ENCODE peak calls at places on chromosomes 1 and 21, in eight cellular contexts. N, V, X, M, Y, Z, A and R are unnamed samples.

GRCh38 chr1:47137925-47138615 is 829 bp downstream of the CYP4A22 start:
- DNase-seq in N (no peak), V (no peak), X (no peak), M (no peak), Y (no peak), Z (no peak), A (no peak), R (no peak)

GRCh38 chr1:20589331-20590312 is 725 bp downstream of the CDA start:
- DNase-seq in N (no peak), V (no peak), X (peak), M (no peak), Y (no peak), Z (no peak), A (peak), R (no peak)

GRCh38 chr1:64194168-64195088 is 9.0 kb upstream of the UBE2U start:
- DNase-seq in N (no peak), V (no peak), X (no peak), M (no peak), Y (no peak), Z (no peak), A (no peak), R (no peak)

GRCh38 chr1:29901618-29902017 is 665.3 kb downstream of the PTPRU start:
- DNase-seq in N (no peak), V (no peak), X (no peak), M (no peak), Y (no peak), Z (no peak), A (no peak), R (no peak)

GRCh38 chr1:206685256-206685748 is 597 bp downstream of the MAPKAPK2 start:
- DNase-seq in N (no peak), V (no peak), X (peak), M (peak), Y (peak), Z (no peak), A (peak), R (no peak)

GRCh38 chr1:58814251-58815068 is 30.6 kb upstream of the JUN start:
- DNase-seq in N (peak), V (no peak), X (peak), M (peak), Y (no peak), Z (no peak), A (peak), R (peak)

GRCh38 chr1:109619655-109620395 is at the start of gene AMPD2:
- DNase-seq in N (peak), V (peak), X (peak), M (peak), Y (peak), Z (peak), A (peak), R (peak)

GRCh38 chr1:94863297-94863911 is 43.2 kb downstream of the SLC44A3 start:
- DNase-seq in N (no peak), V (peak), X (peak), M (no peak), Y (no peak), Z (no peak), A (no peak), R (no peak)

GRCh38 chr1:9942399-9942938 is 722 bp downstream of the LZIC start:
- DNase-seq in N (no peak), V (no peak), X (peak), M (peak), Y (peak), Z (peak), A (no peak), R (peak)

GRCh38 chr1:93616996-93617669 is 64.5 kb downstream of the BCAR3 start:
- DNase-seq in N (no peak), V (no peak), X (no peak), M (no peak), Y (no peak), Z (peak), A (no peak), R (no peak)

GRCh38 chr1:234774971-234775370 is 165.0 kb upstream of the IRF2BP2 start:
- DNase-seq in N (no peak), V (no peak), X (no peak), M (no peak), Y (no peak), Z (no peak), A (no peak), R (no peak)

GRCh38 chr21:32917392-32918135 is 108.2 kb upstream of the OLIG2 start:
- DNase-seq in N (no peak), V (no peak), X (no peak), M (no peak), Y (no peak), Z (no peak), A (peak), R (peak)

GRCh38 chr1:57206038-57206437 is 217.8 kb downstream of the DAB1 start:
- DNase-seq in N (no peak), V (no peak), X (no peak), M (no peak), Y (no peak), Z (no peak), A (no peak), R (no peak)

GRCh38 chr1:203550846-203551245 is 56.9 kb downstream of the OPTC start:
- DNase-seq in N (no peak), V (no peak), X (no peak), M (no peak), Y (no peak), Z (no peak), A (no peak), R (no peak)

GRCh38 chr1:200262326-200262965 is 147.4 kb downstream of the ZNF281 start:
- DNase-seq in N (no peak), V (no peak), X (no peak), M (peak), Y (peak), Z (no peak), A (no peak), R (no peak)

GRCh38 chr1:11158720-11159321 is 30.3 kb upstream of the ANGPTL7 start:
- DNase-seq in N (no peak), V (no peak), X (peak), M (no peak), Y (no peak), Z (no peak), A (no peak), R (no peak)

GRCh38 chr1:23804183-23804582 is 3.6 kb upstream of the GALE start:
- DNase-seq in N (no peak), V (no peak), X (no peak), M (peak), Y (no peak), Z (no peak), A (no peak), R (no peak)

GRCh38 chr1:234980657-234981396 is 147.8 kb downstream of the TOMM20 start:
- DNase-seq in N (peak), V (peak), X (peak), M (no peak), Y (peak), Z (peak), A (peak), R (peak)

GRCh38 chr1:183323849-183324683 is 94.1 kb downstream of the NMNAT2 start:
- DNase-seq in N (no peak), V (no peak), X (peak), M (no peak), Y (no peak), Z (no peak), A (no peak), R (no peak)

GRCh38 chr1:117177376-117177775 is 33.4 kb downstream of the VTCN1 start:
- DNase-seq in N (no peak), V (no peak), X (no peak), M (no peak), Y (no peak), Z (no peak), A (no peak), R (no peak)

GRCh38 chr1:37776946-37777516 is 12.1 kb upstream of the EPHA10 start:
- DNase-seq in N (no peak), V (no peak), X (no peak), M (no peak), Y (no peak), Z (no peak), A (no peak), R (no peak)

GRCh38 chr1:20125091-20125490 is 5.8 kb upstream of the PLA2G2D start:
- DNase-seq in N (no peak), V (no peak), X (no peak), M (no peak), Y (no peak), Z (no peak), A (no peak), R (no peak)

GRCh38 chr21:45016031-45016430 is 58.3 kb upstream of the ADARB1 start:
- DNase-seq in N (no peak), V (no peak), X (no peak), M (no peak), Y (no peak), Z (no peak), A (no peak), R (no peak)

GRCh38 chr1:232578681-232579195 is 51.2 kb downstream of the SIPA1L2 start:
- DNase-seq in N (no peak), V (no peak), X (no peak), M (no peak), Y (no peak), Z (no peak), A (no peak), R (no peak)

GRCh38 chr1:91610829-91611228 is 110.2 kb downstream of the CDC7 start:
- DNase-seq in N (no peak), V (no peak), X (no peak), M (peak), Y (no peak), Z (no peak), A (no peak), R (no peak)

GRCh38 chr1:244451951-244452795 is 464 bp upstream of the ADSS2 start:
- DNase-seq in N (peak), V (peak), X (peak), M (peak), Y (peak), Z (peak), A (peak), R (peak)

GRCh38 chr1:244449936-244450508 is 1.7 kb downstream of the ADSS2 start:
- DNase-seq in N (no peak), V (no peak), X (no peak), M (no peak), Y (no peak), Z (no peak), A (no peak), R (no peak)

GRCh38 chr1:244454412-244454811 is 2.7 kb upstream of the ADSS2 start:
- DNase-seq in N (no peak), V (no peak), X (no peak), M (no peak), Y (no peak), Z (no peak), A (no peak), R (no peak)

GRCh38 chr1:244450597-244451538 is 841 bp downstream of the ADSS2 start:
- DNase-seq in N (peak), V (no peak), X (peak), M (peak), Y (peak), Z (peak), A (peak), R (peak)

GRCh38 chr1:244451539-244451950 is at the start of gene ADSS2:
- DNase-seq in N (no peak), V (no peak), X (no peak), M (no peak), Y (no peak), Z (no peak), A (no peak), R (no peak)
- TF ChIP-seq POLR2A in N (peak), V (peak), X (peak), M (peak), Y (peak), Z (peak), A (peak), R (no peak)

GRCh38 chr1:110634455-110635281 is 28.5 kb upstream of the KCNA2 start:
- DNase-seq in N (peak), V (no peak), X (peak), M (no peak), Y (peak), Z (no peak), A (peak), R (peak)
- TF ChIP-seq POLR2A in N (no peak), V (no peak), X (no peak), M (no peak), Y (no peak), Z (no peak), A (no peak), R (no peak)

GRCh38 chr1:215566556-215567490 is at the start of gene KCTD3:
- DNase-seq in N (peak), V (no peak), X (peak), M (peak), Y (no peak), Z (peak), A (peak), R (peak)
- TF ChIP-seq POLR2A in N (no peak), V (peak), X (no peak), M (peak), Y (peak), Z (peak), A (peak), R (no peak)

DNA sequence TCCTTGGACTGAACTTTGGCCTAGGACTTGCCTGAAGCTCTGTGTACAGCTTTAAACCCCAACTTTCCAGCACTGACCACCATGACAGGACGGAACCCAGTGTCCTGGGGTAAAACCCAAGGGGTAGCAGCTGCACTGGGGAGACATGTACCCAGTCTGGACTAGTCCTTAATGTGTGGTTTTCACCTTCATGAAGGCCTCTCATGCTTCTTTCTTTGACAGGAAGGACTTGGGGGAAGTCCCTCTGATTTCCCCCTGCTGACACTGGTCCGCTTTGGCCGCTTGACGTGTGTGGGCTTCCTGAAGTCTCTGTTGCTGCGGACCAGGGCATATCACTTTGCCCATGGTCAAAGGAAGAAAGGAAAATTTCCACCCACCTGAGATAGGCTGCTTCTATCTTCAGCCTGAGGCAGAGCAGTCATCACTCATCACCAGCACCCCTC is 66.3 kb upstream of the PRDX6 start:
- DNase-seq in N (no peak), V (no peak), X (no peak), M (no peak), Y (no peak), Z (no peak), A (no peak), R (no peak)
- TF ChIP-seq POLR2A in N (no peak), V (no peak), X (no peak), M (no peak), Y (peak), Z (no peak), A (no peak), R (no peak)

GRCh38 chr1:224730540-224730939 is 114.4 kb downstream of the CNIH3 start:
- DNase-seq in N (no peak), V (no peak), X (no peak), M (no peak), Y (no peak), Z (no peak), A (no peak), R (no peak)
- TF ChIP-seq POLR2A in N (no peak), V (no peak), X (no peak), M (no peak), Y (no peak), Z (no peak), A (no peak), R (no peak)

DNA sequence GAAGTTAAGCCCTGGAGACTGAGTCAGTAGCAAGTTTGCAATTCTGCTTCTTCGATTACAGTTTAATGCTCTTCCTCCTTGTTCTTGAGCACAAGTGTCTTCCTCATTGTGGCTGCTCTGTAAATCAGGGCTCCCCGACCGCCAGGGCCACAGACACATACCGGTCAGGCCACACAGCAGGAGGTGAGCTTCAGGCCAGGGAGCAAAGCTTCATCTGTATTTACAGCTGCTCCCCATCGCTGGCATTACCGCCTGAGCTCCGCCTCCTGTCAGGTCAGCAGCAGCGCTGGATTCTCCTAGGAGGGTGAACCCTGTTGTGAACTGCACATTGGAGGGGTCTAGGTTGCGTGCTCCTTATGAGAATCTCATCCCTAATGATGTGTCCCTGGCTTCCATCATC is 1.7 kb upstream of the TRAPPC10 start:
- DNase-seq in N (no peak), V (no peak), X (no peak), M (peak), Y (no peak), Z (peak), A (peak), R (no peak)
- TF ChIP-seq POLR2A in N (no peak), V (no peak), X (no peak), M (no peak), Y (no peak), Z (no peak), A (no peak), R (no peak)

GRCh38 chr1:177741476-177741875 is 228.4 kb downstream of the SEC16B start:
- DNase-seq in N (no peak), V (no peak), X (no peak), M (no peak), Y (no peak), Z (peak), A (no peak), R (peak)
- TF ChIP-seq POLR2A in N (no peak), V (no peak), X (no peak), M (no peak), Y (no peak), Z (no peak), A (no peak), R (no peak)

DNA sequence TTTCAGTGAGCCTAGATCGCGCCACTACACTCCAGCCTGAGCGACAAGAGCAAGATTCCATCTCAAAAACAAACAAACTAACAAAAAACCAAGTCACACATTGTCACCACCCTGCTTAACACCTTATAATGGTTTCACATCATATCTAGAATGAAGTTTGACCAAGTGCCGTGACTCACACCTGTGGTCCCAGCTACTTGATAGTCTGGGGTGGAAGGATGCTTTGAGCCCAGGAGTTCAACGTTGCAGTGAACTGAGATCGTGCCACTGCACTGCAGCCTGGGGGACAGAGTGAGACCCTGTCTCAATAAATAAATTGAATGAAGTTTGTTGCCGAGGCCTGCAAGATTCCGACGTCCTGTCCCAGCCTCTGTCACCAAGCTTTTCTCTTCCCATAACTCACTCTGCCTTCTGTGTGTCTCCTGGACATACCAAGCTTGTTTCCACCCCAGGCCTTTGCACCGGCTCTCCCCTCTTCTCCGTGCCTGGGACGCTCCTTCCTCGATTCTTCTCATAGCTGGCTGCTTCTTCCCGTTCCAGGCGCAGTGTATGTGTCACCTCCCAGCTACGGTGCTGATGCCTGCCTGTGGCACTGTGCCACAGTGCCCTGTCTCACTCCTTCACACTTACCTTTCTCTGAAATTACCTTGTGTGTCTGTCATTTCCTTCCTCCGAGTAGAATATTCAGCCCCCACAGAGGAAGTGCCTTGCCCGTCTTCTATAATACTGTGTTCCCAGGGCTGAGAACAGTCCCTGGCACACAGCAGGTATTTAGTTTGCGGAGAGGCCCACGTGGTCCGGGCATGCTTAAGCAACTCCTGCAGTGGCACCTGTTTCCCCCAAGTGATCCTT is 3.8 kb upstream of the SELENON start:
- DNase-seq in N (no peak), V (no peak), X (no peak), M (no peak), Y (no peak), Z (no peak), A (no peak), R (no peak)
- TF ChIP-seq POLR2A in N (no peak), V (no peak), X (no peak), M (no peak), Y (no peak), Z (no peak), A (no peak), R (no peak)